ENCODE peak calls at places on chromosomes 7 and 10, in six cellular contexts. G is transverse colon, W is Caco-2, Z is foreskin fibroblast, U is MCF 10A, P is cardiac fibroblast. C is an unnamed sample.

GRCh38 chr10:79053481-79054202 is 15.1 kb upstream of the ZMIZ1 start:
- DNase-seq in W (no peak), Z (no peak), P (no peak), U (no peak), G (no peak), C (no peak)

GRCh38 chr10:110415809-110416208 is 81.9 kb upstream of the DUSP5 start:
- DNase-seq in P (no peak), G (no peak), U (no peak), W (no peak), Z (no peak), C (no peak)

GRCh38 chr7:129989466-129989865 is 36.7 kb upstream of the UBE2H start:
- DNase-seq in P (no peak), U (peak; percentile 15), W (no peak), Z (no peak), G (no peak), C (no peak)

GRCh38 chr10:51092402-51092801 is 18.1 kb downstream of the PRKG1 start:
- DNase-seq in G (peak; percentile 63), Z (no peak), W (no peak), P (peak; percentile 60), U (peak; percentile 9), C (no peak)

GRCh38 chr10:97333601-97334369 is 744 bp downstream of the FRAT2 start:
- DNase-seq in G (peak; percentile 61), Z (no peak), W (peak; percentile 59), P (peak; percentile 59), U (peak; percentile 50), C (no peak)

GRCh38 chr10:21518629-21519321 is 6.7 kb downstream of the SKIDA1 start:
- DNase-seq in P (no peak), Z (no peak), U (no peak), G (no peak), W (no peak), C (no peak)

GRCh38 chr10:93496322-93497041 is at the start of gene CEP55:
- DNase-seq in W (peak; percentile 98), U (peak; percentile 94), P (peak; percentile 94), G (peak; percentile 97), Z (peak; percentile 91), C (peak; percentile 66)

GRCh38 chr10:35887686-35888085 is 245.6 kb upstream of the FZD8 start:
- DNase-seq in Z (no peak), U (peak; percentile 62), G (peak; percentile 63), P (no peak), W (no peak), C (no peak)

GRCh38 chr7:50814166-50814565 is 31.5 kb upstream of the GRB10 start:
- DNase-seq in Z (no peak), P (no peak), U (no peak), W (no peak), G (no peak), C (no peak)

GRCh38 chr7:134562136-134562535 is 13.2 kb downstream of the AKR1B15 start:
- DNase-seq in Z (no peak), W (no peak), U (peak; percentile 24), G (no peak), P (peak; percentile 52), C (peak; percentile 59)

GRCh38 chr10:35447693-35448407 is 111.5 kb downstream of the CCNY start:
- DNase-seq in G (peak; percentile 35), Z (peak; percentile 30), P (peak; percentile 77), U (peak; percentile 78), W (peak; percentile 19), C (no peak)

GRCh38 chr7:79182283-79182682 is 271.2 kb downstream of the MAGI2 start:
- DNase-seq in U (peak; percentile 22), P (peak; percentile 86), Z (peak; percentile 78), W (no peak), G (no peak), C (peak; percentile 27)

GRCh38 chr7:87220734-87221215 is 1.2 kb upstream of the TMEM243 start:
- DNase-seq in W (peak; percentile 32), G (peak; percentile 28), U (no peak), P (peak; percentile 23), Z (peak; percentile 36), C (no peak)

GRCh38 chr7:121016976-121017375 is 28.5 kb downstream of the CPED1 start:
- DNase-seq in Z (peak; percentile 63), W (no peak), P (peak; percentile 80), U (peak; percentile 45), G (no peak), C (no peak)

GRCh38 chr7:39493929-39494328 is 72.3 kb upstream of the YAE1 start:
- DNase-seq in U (no peak), W (no peak), G (no peak), P (no peak), Z (no peak), C (no peak)

GRCh38 chr10:83871486-83872081 is 267.7 kb upstream of the GHITM start:
- DNase-seq in P (peak; percentile 66), U (peak; percentile 83), W (peak; percentile 78), Z (peak; percentile 21), G (peak; percentile 66), C (no peak)

GRCh38 chr7:138645284-138645683 is 55.9 kb downstream of the SVOPL start:
- DNase-seq in U (peak; percentile 8), G (no peak), W (peak; percentile 29), P (no peak), Z (no peak), C (no peak)

GRCh38 chr7:37411444-37412034 is 37.1 kb downstream of the ELMO1 start:
- DNase-seq in W (no peak), Z (no peak), U (no peak), G (no peak), P (no peak), C (no peak)

GRCh38 chr7:79290841-79291497 is 162.5 kb downstream of the MAGI2 start:
- DNase-seq in G (no peak), Z (no peak), W (no peak), P (peak; percentile 79), U (peak; percentile 47), C (no peak)

GRCh38 chr7:137930616-137931015 is 71.3 kb downstream of the CREB3L2 start:
- DNase-seq in Z (peak; percentile 87), G (no peak), P (peak; percentile 97), W (no peak), U (peak; percentile 67), C (no peak)

GRCh38 chr7:151696738-151697514 is 177.2 kb upstream of the RHEB start:
- DNase-seq in Z (no peak), U (peak; percentile 87), P (no peak), G (peak; percentile 80), W (peak; percentile 90), C (no peak)

GRCh38 chr10:15877836-15878576 is 17.7 kb upstream of the MINDY3 start:
- DNase-seq in P (no peak), Z (no peak), W (peak; percentile 19), G (no peak), U (no peak), C (no peak)

GRCh38 chr7:96026606-96027005 is 254.3 kb downstream of the DYNC1I1 start:
- DNase-seq in P (no peak), Z (peak; percentile 16), W (no peak), G (no peak), U (no peak), C (no peak)

GRCh38 chr7:2041496-2042367 is 191.0 kb downstream of the MAD1L1 start:
- DNase-seq in W (no peak), P (no peak), Z (no peak), G (no peak), U (no peak), C (no peak)

GRCh38 chr7:104111294-104111693 is 96.5 kb downstream of the ORC5 start:
- DNase-seq in W (no peak), P (no peak), U (no peak), Z (no peak), G (no peak), C (no peak)

DNA sequence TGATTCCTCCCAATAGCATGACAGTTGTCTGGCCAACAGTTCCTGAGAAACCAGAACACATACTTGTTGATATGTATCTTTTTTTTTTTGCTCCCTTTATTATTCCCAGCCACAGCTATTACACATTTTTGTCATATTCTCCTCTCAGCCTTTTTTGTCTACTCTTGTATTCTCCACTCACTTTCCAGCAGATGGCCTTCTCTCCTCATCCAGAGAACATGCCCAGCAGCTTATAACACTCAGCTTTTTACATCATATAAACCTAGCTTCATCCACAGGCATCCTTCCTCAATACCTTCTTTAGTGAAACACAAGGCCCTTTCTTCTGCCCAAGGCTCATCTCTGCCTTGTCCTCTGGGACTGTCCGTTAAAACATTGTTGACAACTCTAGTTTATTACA is 101.7 kb downstream of the ORC5 start:
- DNase-seq in G (no peak), P (peak; percentile 50), W (peak; percentile 7), Z (peak; percentile 6), U (peak; percentile 17), C (no peak)
- TF ChIP-seq CTCF in G (no peak), P (peak; percentile 35), W (no peak), Z (peak; percentile 23), U (no peak), C (peak; percentile 24)

GRCh38 chr7:28239823-28240204 is 59.2 kb upstream of the JAZF1 start:
- DNase-seq in Z (no peak), P (no peak), W (no peak), U (no peak), G (no peak), C (no peak)

GRCh38 chr7:28243861-28244260 is 63.3 kb upstream of the JAZF1 start:
- DNase-seq in Z (peak; percentile 1), U (no peak), W (no peak), P (no peak), G (no peak), C (no peak)

GRCh38 chr7:28240466-28240865 is 59.9 kb upstream of the JAZF1 start:
- DNase-seq in P (no peak), W (no peak), G (no peak), U (no peak), Z (no peak), C (no peak)

DNA sequence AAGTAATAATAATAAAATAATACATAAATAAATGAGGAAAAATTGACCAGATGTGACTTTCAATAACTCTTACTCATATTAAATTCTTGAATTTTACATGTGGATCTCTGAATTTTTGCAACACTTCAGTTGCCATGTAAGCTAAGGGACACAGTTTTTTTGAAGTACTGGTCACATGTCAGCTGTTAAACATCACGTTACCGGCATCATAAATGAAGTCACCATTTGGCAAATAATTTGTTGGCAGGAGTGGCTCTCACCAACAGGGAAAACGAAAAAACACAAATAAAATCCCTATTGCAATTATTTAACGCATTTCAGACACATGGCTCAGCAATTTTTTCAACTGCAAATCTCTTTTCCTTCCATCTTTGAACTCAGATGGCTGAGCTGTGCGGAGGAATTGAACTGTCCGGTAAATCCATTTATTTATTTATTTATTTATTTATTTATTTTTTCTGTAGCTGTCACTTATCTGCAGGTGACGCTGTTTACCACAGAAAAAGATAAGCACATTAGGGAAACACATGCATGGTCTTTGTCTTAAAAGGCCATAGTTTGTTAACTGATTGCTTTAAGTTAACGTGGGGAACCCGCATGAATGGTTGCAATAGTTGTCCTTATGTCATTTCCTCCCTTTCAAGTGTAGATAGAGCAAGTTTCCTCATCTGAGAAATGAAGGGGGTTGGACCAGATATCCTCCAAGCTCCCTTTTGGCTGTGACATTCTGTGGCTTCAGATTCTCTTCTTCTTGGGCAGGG is 64.7 kb upstream of the JAZF1 start:
- DNase-seq in Z (no peak), P (no peak), U (no peak), G (no peak), W (no peak), C (no peak)
- TF ChIP-seq CTCF in Z (no peak), P (no peak), U (no peak), G (no peak), W (no peak), C (no peak)

GRCh38 chr7:154584352-154585252 is 418.3 kb downstream of the PAXIP1 start:
- DNase-seq in U (no peak), W (no peak), P (no peak), G (no peak), Z (no peak), C (no peak)
- TF ChIP-seq CTCF in U (no peak), W (peak; percentile 43), P (no peak), G (peak; percentile 43), Z (no peak), C (no peak)

GRCh38 chr10:8473205-8473604 is 418.7 kb downstream of the GATA3 start:
- DNase-seq in U (no peak), W (peak; percentile 30), P (peak; percentile 43), Z (no peak), G (no peak), C (no peak)
- TF ChIP-seq CTCF in U (no peak), W (no peak), P (peak; percentile 12), Z (no peak), G (no peak), C (no peak)